ENCODE peak calls at places on chromosomes 6 and 20, in seven cellular contexts. One of them, this sample, is unnamed.

GRCh38 chr6:19905584-19905983 is 68.4 kb downstream of the ID4 start:
- DNase-seq in H1: no peak
- DNase-seq in kidney: no peak
- DNase-seq in psoas muscle: no peak
- DNase-seq in transverse colon: no peak
- DNase-seq in dorsolateral prefrontal cortex: no peak
- DNase-seq in astrocyte: no peak
- DNase-seq in this sample: no peak

GRCh38 chr6:113873043-113873667 is 16.0 kb downstream of the MARCKS start:
- DNase-seq in H1: no peak
- DNase-seq in kidney: peak
- DNase-seq in psoas muscle: no peak
- DNase-seq in transverse colon: peak
- DNase-seq in dorsolateral prefrontal cortex: no peak
- DNase-seq in astrocyte: no peak
- DNase-seq in this sample: no peak

GRCh38 chr6:125044667-125045066 is 82.4 kb downstream of the RNF217 start:
- DNase-seq in H1: no peak
- DNase-seq in kidney: no peak
- DNase-seq in psoas muscle: no peak
- DNase-seq in transverse colon: no peak
- DNase-seq in dorsolateral prefrontal cortex: no peak
- DNase-seq in astrocyte: no peak
- DNase-seq in this sample: no peak

GRCh38 chr6:125886914-125887313 is 69.7 kb upstream of the HINT3 start:
- DNase-seq in H1: no peak
- DNase-seq in kidney: no peak
- DNase-seq in psoas muscle: no peak
- DNase-seq in transverse colon: no peak
- DNase-seq in dorsolateral prefrontal cortex: no peak
- DNase-seq in astrocyte: no peak
- DNase-seq in this sample: no peak

GRCh38 chr20:24632581-24632980 is 163.2 kb downstream of the SYNDIG1 start:
- DNase-seq in H1: peak
- DNase-seq in kidney: no peak
- DNase-seq in psoas muscle: no peak
- DNase-seq in transverse colon: no peak
- DNase-seq in dorsolateral prefrontal cortex: no peak
- DNase-seq in astrocyte: no peak
- DNase-seq in this sample: no peak

GRCh38 chr6:147741419-147741818 is 232.9 kb downstream of the SAMD5 start:
- DNase-seq in H1: no peak
- DNase-seq in kidney: no peak
- DNase-seq in psoas muscle: no peak
- DNase-seq in transverse colon: no peak
- DNase-seq in dorsolateral prefrontal cortex: no peak
- DNase-seq in astrocyte: no peak
- DNase-seq in this sample: no peak

GRCh38 chr6:44646355-44646754 is 258.8 kb downstream of the CDC5L start:
- DNase-seq in H1: no peak
- DNase-seq in kidney: no peak
- DNase-seq in psoas muscle: no peak
- DNase-seq in transverse colon: no peak
- DNase-seq in dorsolateral prefrontal cortex: no peak
- DNase-seq in astrocyte: peak
- DNase-seq in this sample: no peak

GRCh38 chr6:37822851-37823682 is 3.5 kb downstream of the ZFAND3 start:
- DNase-seq in H1: no peak
- DNase-seq in kidney: no peak
- DNase-seq in psoas muscle: no peak
- DNase-seq in transverse colon: peak
- DNase-seq in dorsolateral prefrontal cortex: no peak
- DNase-seq in astrocyte: peak
- DNase-seq in this sample: no peak

DNA sequence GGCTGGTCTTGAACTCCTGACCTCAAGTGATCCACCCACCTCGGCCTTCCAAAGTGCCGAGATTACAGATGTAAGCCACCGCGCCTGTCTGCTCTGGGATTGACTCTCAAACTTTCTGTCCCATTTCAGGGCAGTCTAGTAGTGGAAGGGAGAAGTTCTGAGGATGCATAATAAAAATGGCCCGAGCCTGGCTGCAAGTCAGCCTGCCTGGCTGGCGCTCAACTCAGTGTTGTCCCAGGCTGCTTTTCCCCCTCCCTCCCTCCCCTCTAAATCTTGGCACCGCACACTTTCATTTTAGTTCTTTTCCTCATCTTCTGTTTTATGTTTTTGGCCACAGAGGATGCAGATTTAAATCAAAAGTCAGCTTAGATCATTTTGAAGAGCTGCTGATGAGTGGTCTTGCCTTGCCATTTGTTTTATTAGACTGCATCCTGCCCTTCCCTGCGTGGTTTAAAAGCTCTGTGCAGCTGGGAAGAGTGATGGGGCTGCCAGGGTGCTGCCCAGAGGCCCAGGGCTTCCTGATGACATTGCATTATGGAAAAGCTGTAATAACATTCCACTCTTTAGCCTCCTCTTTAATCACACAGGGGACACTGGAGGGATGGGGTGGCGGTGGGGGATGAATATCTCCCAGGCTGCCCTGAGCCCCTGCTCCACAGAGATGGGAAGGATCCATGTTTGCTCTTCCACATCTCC is 6.5 kb upstream of the UQCC2 start:
- DNase-seq in H1: no peak
- DNase-seq in kidney: no peak
- DNase-seq in psoas muscle: no peak
- DNase-seq in transverse colon: no peak
- DNase-seq in dorsolateral prefrontal cortex: no peak
- DNase-seq in astrocyte: no peak
- DNase-seq in this sample: no peak
- H3K27ac ChIP-seq in H1: no peak
- H3K27ac ChIP-seq in kidney: no peak
- H3K27ac ChIP-seq in psoas muscle: peak
- H3K27ac ChIP-seq in transverse colon: peak
- H3K27ac ChIP-seq in dorsolateral prefrontal cortex: no peak
- H3K27ac ChIP-seq in astrocyte: no peak
- H3K27ac ChIP-seq in this sample: no peak

GRCh38 chr20:4369119-4369797 is 352.5 kb upstream of the PRND start:
- DNase-seq in H1: no peak
- DNase-seq in kidney: no peak
- DNase-seq in psoas muscle: no peak
- DNase-seq in transverse colon: no peak
- DNase-seq in dorsolateral prefrontal cortex: no peak
- DNase-seq in astrocyte: no peak
- DNase-seq in this sample: no peak
- H3K27ac ChIP-seq in H1: no peak
- H3K27ac ChIP-seq in kidney: no peak
- H3K27ac ChIP-seq in psoas muscle: no peak
- H3K27ac ChIP-seq in transverse colon: no peak
- H3K27ac ChIP-seq in dorsolateral prefrontal cortex: no peak
- H3K27ac ChIP-seq in astrocyte: no peak
- H3K27ac ChIP-seq in this sample: no peak

GRCh38 chr6:152233547-152234320 is 403.4 kb downstream of the SYNE1 start:
- DNase-seq in H1: no peak
- DNase-seq in kidney: no peak
- DNase-seq in psoas muscle: no peak
- DNase-seq in transverse colon: no peak
- DNase-seq in dorsolateral prefrontal cortex: no peak
- DNase-seq in astrocyte: no peak
- DNase-seq in this sample: no peak
- H3K27ac ChIP-seq in H1: no peak
- H3K27ac ChIP-seq in kidney: no peak
- H3K27ac ChIP-seq in psoas muscle: no peak
- H3K27ac ChIP-seq in transverse colon: peak
- H3K27ac ChIP-seq in dorsolateral prefrontal cortex: no peak
- H3K27ac ChIP-seq in astrocyte: peak
- H3K27ac ChIP-seq in this sample: no peak

GRCh38 chr6:10383312-10384063 is 31.4 kb downstream of the TFAP2A start:
- DNase-seq in H1: no peak
- DNase-seq in kidney: peak
- DNase-seq in psoas muscle: no peak
- DNase-seq in transverse colon: no peak
- DNase-seq in dorsolateral prefrontal cortex: no peak
- DNase-seq in astrocyte: no peak
- DNase-seq in this sample: no peak

GRCh38 chr6:10382728-10383127 is 32.1 kb downstream of the TFAP2A start:
- DNase-seq in H1: no peak
- DNase-seq in kidney: no peak
- DNase-seq in psoas muscle: no peak
- DNase-seq in transverse colon: no peak
- DNase-seq in dorsolateral prefrontal cortex: no peak
- DNase-seq in astrocyte: no peak
- DNase-seq in this sample: no peak

GRCh38 chr6:10384719-10385511 is 30.0 kb downstream of the TFAP2A start:
- DNase-seq in H1: no peak
- DNase-seq in kidney: no peak
- DNase-seq in psoas muscle: no peak
- DNase-seq in transverse colon: no peak
- DNase-seq in dorsolateral prefrontal cortex: no peak
- DNase-seq in astrocyte: no peak
- DNase-seq in this sample: no peak

GRCh38 chr6:10384333-10384718 is 30.5 kb downstream of the TFAP2A start:
- DNase-seq in H1: no peak
- DNase-seq in kidney: no peak
- DNase-seq in psoas muscle: no peak
- DNase-seq in transverse colon: no peak
- DNase-seq in dorsolateral prefrontal cortex: no peak
- DNase-seq in astrocyte: no peak
- DNase-seq in this sample: no peak

DNA sequence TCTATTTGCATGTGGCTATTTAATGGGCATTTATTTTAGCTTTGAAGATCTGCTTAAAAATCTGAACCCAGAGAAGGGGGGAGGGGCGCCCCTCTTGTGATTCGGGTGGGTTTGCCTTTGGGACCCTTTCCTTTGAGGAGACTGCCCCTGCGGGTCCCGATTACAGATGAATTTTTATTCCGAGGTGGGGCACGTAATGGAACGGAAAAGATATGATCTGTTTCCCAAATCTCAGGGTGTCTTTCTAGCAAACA is 30.9 kb downstream of the TFAP2A start:
- DNase-seq in H1: no peak
- DNase-seq in kidney: no peak
- DNase-seq in psoas muscle: no peak
- DNase-seq in transverse colon: no peak
- DNase-seq in dorsolateral prefrontal cortex: no peak
- DNase-seq in astrocyte: no peak
- DNase-seq in this sample: no peak
- H3K27ac ChIP-seq in H1: no peak
- H3K27ac ChIP-seq in kidney: no peak
- H3K27ac ChIP-seq in psoas muscle: no peak
- H3K27ac ChIP-seq in transverse colon: no peak
- H3K27ac ChIP-seq in dorsolateral prefrontal cortex: no peak
- H3K27ac ChIP-seq in astrocyte: no peak
- H3K27ac ChIP-seq in this sample: no peak

DNA sequence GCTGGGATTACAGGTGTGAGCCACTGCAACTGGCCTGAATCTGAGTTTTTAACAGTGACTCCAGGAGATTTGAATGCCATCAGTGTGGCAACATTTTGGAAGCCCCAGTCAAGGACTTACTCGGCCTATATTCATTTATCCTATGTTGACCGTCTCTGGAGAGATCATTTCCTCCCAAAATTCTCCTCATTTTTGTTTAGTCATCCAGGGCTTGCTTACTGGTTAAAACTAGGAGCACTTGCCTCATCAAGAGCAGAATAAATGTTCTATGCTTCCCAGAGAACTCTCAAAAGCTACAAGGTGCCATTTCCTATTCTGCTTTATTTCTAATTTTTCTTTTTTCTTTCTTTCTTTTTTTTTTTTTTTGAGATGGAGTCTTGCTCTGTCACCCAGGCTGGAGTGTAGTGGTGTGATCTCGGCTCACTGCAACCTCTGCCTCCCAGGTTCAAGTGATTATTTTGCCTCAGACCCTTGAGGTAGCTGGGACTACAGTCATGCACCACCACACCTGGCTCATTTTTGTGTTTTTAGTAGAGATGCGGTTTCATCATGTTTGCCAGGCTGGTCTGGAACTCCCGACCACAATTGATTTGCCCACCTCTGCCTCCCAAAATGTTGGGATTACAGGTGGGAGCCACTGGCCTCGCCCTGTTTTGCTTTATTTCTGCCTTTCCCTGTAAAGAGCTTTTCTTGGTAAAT is 23.4 kb upstream of the TRIM27 start:
- DNase-seq in H1: peak
- DNase-seq in kidney: no peak
- DNase-seq in psoas muscle: no peak
- DNase-seq in transverse colon: no peak
- DNase-seq in dorsolateral prefrontal cortex: no peak
- DNase-seq in astrocyte: no peak
- DNase-seq in this sample: no peak
- H3K27ac ChIP-seq in H1: no peak
- H3K27ac ChIP-seq in kidney: no peak
- H3K27ac ChIP-seq in psoas muscle: no peak
- H3K27ac ChIP-seq in transverse colon: peak
- H3K27ac ChIP-seq in dorsolateral prefrontal cortex: no peak
- H3K27ac ChIP-seq in astrocyte: no peak
- H3K27ac ChIP-seq in this sample: no peak

GRCh38 chr6:13420269-13420668 is 67.1 kb downstream of the GFOD1 start:
- DNase-seq in H1: no peak
- DNase-seq in kidney: no peak
- DNase-seq in psoas muscle: no peak
- DNase-seq in transverse colon: no peak
- DNase-seq in dorsolateral prefrontal cortex: no peak
- DNase-seq in astrocyte: no peak
- DNase-seq in this sample: no peak

GRCh38 chr6:13421425-13422057 is 65.9 kb downstream of the GFOD1 start:
- DNase-seq in H1: no peak
- DNase-seq in kidney: no peak
- DNase-seq in psoas muscle: no peak
- DNase-seq in transverse colon: no peak
- DNase-seq in dorsolateral prefrontal cortex: no peak
- DNase-seq in astrocyte: no peak
- DNase-seq in this sample: no peak

GRCh38 chr6:13423292-13423691 is 64.1 kb downstream of the GFOD1 start:
- DNase-seq in H1: no peak
- DNase-seq in kidney: no peak
- DNase-seq in psoas muscle: no peak
- DNase-seq in transverse colon: no peak
- DNase-seq in dorsolateral prefrontal cortex: no peak
- DNase-seq in astrocyte: no peak
- DNase-seq in this sample: no peak

GRCh38 chr6:13425270-13425905 is 62.0 kb downstream of the GFOD1 start:
- DNase-seq in H1: no peak
- DNase-seq in kidney: no peak
- DNase-seq in psoas muscle: no peak
- DNase-seq in transverse colon: no peak
- DNase-seq in dorsolateral prefrontal cortex: no peak
- DNase-seq in astrocyte: no peak
- DNase-seq in this sample: no peak

DNA sequence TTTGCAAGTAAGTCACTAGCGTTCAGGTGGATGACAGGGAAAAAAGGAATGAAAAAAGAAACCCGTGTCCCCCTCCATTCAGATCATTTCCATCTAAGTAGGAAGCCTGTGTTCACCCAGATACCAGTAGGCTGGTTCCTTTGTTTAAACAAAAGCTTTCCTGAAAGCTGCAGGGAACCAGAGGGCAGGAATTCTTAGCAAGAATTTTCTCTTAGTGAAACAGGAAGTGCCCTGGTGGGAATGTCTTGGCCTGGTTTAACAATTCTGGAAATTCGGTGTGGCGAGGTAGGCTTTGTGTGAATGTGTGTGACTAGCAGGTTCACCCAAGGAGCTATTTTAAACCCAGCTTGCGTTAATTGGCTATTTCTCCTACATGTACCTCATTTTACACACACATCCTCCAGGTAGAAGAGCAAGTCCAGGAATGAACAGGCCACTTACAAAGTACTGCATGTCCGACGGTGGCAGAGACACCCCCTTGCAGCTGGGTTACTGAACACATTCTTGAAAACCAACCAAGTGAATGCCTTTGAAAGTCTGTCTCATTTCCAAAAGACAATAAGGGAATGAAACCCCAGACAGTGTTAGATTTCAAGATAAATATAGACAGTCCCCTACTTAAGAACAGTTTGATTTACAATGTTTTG is 64.7 kb downstream of the GFOD1 start:
- DNase-seq in H1: no peak
- DNase-seq in kidney: no peak
- DNase-seq in psoas muscle: no peak
- DNase-seq in transverse colon: no peak
- DNase-seq in dorsolateral prefrontal cortex: no peak
- DNase-seq in astrocyte: peak
- DNase-seq in this sample: no peak
- H3K27ac ChIP-seq in H1: peak
- H3K27ac ChIP-seq in kidney: peak
- H3K27ac ChIP-seq in psoas muscle: peak
- H3K27ac ChIP-seq in transverse colon: peak
- H3K27ac ChIP-seq in dorsolateral prefrontal cortex: peak
- H3K27ac ChIP-seq in astrocyte: peak
- H3K27ac ChIP-seq in this sample: peak